ENCODE peak calls at places on chromosomes 16 and 17, in ten cellular contexts. One of them, this sample, is unnamed.

GRCh38 chr17:44203731-44204452 is 4.2 kb upstream of the ATXN7L3 start:
- DNase-seq in upper lobe of right lung: no peak
- DNase-seq in right atrium auricular region: no peak
- DNase-seq in heart left ventricle: no peak
- DNase-seq in gastrocnemius medialis: no peak
- DNase-seq in cardiac muscle cell: peak; percentile 62
- DNase-seq in skeletal muscle cell: no peak
- DNase-seq in effector memory CD4-positive, alpha-beta T cell: no peak
- DNase-seq in fibroblast of mammary gland: peak; percentile 66
- DNase-seq in fibroblast of lung: peak; percentile 40
- DNase-seq in this sample: no peak

GRCh38 chr16:73315645-73316044 is 267.7 kb upstream of the ZFHX3 start:
- DNase-seq in skeletal muscle cell: no peak
- DNase-seq in gastrocnemius medialis: no peak
- DNase-seq in effector memory CD4-positive, alpha-beta T cell: no peak
- DNase-seq in fibroblast of lung: no peak
- DNase-seq in heart left ventricle: no peak
- DNase-seq in upper lobe of right lung: no peak
- DNase-seq in right atrium auricular region: no peak
- DNase-seq in cardiac muscle cell: no peak
- DNase-seq in fibroblast of mammary gland: no peak
- DNase-seq in this sample: no peak

GRCh38 chr17:16439303-16439791 is 24.0 kb downstream of the TRPV2 start:
- DNase-seq in skeletal muscle cell: no peak
- DNase-seq in gastrocnemius medialis: no peak
- DNase-seq in effector memory CD4-positive, alpha-beta T cell: no peak
- DNase-seq in upper lobe of right lung: no peak
- DNase-seq in fibroblast of mammary gland: no peak
- DNase-seq in right atrium auricular region: no peak
- DNase-seq in cardiac muscle cell: peak; percentile 46
- DNase-seq in heart left ventricle: no peak
- DNase-seq in fibroblast of lung: peak; percentile 47
- DNase-seq in this sample: no peak

GRCh38 chr16:63617990-63618763 is 1503.7 kb downstream of the CDH11 start:
- DNase-seq in effector memory CD4-positive, alpha-beta T cell: no peak
- DNase-seq in upper lobe of right lung: no peak
- DNase-seq in fibroblast of mammary gland: no peak
- DNase-seq in right atrium auricular region: no peak
- DNase-seq in gastrocnemius medialis: no peak
- DNase-seq in cardiac muscle cell: peak; percentile 51
- DNase-seq in heart left ventricle: peak; percentile 33
- DNase-seq in fibroblast of lung: peak; percentile 2
- DNase-seq in skeletal muscle cell: no peak
- DNase-seq in this sample: peak; percentile 15

GRCh38 chr17:72591500-72592241 is 470.9 kb downstream of the SOX9 start:
- DNase-seq in cardiac muscle cell: peak; percentile 34
- DNase-seq in effector memory CD4-positive, alpha-beta T cell: no peak
- DNase-seq in right atrium auricular region: no peak
- DNase-seq in gastrocnemius medialis: no peak
- DNase-seq in skeletal muscle cell: no peak
- DNase-seq in upper lobe of right lung: peak; percentile 73
- DNase-seq in fibroblast of lung: peak; percentile 47
- DNase-seq in fibroblast of mammary gland: peak; percentile 22
- DNase-seq in heart left ventricle: no peak
- DNase-seq in this sample: peak; percentile 43

GRCh38 chr17:43830510-43831145 is 2.3 kb downstream of the MPP3 start:
- DNase-seq in heart left ventricle: no peak
- DNase-seq in cardiac muscle cell: no peak
- DNase-seq in upper lobe of right lung: no peak
- DNase-seq in gastrocnemius medialis: no peak
- DNase-seq in fibroblast of mammary gland: no peak
- DNase-seq in right atrium auricular region: no peak
- DNase-seq in effector memory CD4-positive, alpha-beta T cell: no peak
- DNase-seq in fibroblast of lung: no peak
- DNase-seq in skeletal muscle cell: no peak
- DNase-seq in this sample: peak; percentile 17

GRCh38 chr17:39916918-39917317 is 1.5 kb downstream of the GSDMB start:
- DNase-seq in effector memory CD4-positive, alpha-beta T cell: no peak
- DNase-seq in gastrocnemius medialis: no peak
- DNase-seq in skeletal muscle cell: no peak
- DNase-seq in cardiac muscle cell: no peak
- DNase-seq in fibroblast of lung: no peak
- DNase-seq in fibroblast of mammary gland: peak; percentile 28
- DNase-seq in right atrium auricular region: no peak
- DNase-seq in upper lobe of right lung: peak; percentile 6
- DNase-seq in heart left ventricle: no peak
- DNase-seq in this sample: no peak

GRCh38 chr17:56725144-56725543 is 108.6 kb downstream of the C17orf67 start:
- DNase-seq in fibroblast of lung: no peak
- DNase-seq in fibroblast of mammary gland: no peak
- DNase-seq in upper lobe of right lung: no peak
- DNase-seq in right atrium auricular region: no peak
- DNase-seq in heart left ventricle: no peak
- DNase-seq in cardiac muscle cell: no peak
- DNase-seq in effector memory CD4-positive, alpha-beta T cell: no peak
- DNase-seq in gastrocnemius medialis: no peak
- DNase-seq in skeletal muscle cell: no peak
- DNase-seq in this sample: no peak

GRCh38 chr16:66946974-66947301 is 11.6 kb downstream of the CES2 start:
- DNase-seq in upper lobe of right lung: no peak
- DNase-seq in skeletal muscle cell: no peak
- DNase-seq in effector memory CD4-positive, alpha-beta T cell: no peak
- DNase-seq in fibroblast of lung: no peak
- DNase-seq in fibroblast of mammary gland: no peak
- DNase-seq in right atrium auricular region: no peak
- DNase-seq in cardiac muscle cell: no peak
- DNase-seq in heart left ventricle: no peak
- DNase-seq in gastrocnemius medialis: no peak
- DNase-seq in this sample: no peak

GRCh38 chr16:66945939-66946338 is 10.6 kb downstream of the CES2 start:
- DNase-seq in fibroblast of lung: no peak
- DNase-seq in fibroblast of mammary gland: no peak
- DNase-seq in heart left ventricle: no peak
- DNase-seq in cardiac muscle cell: no peak
- DNase-seq in gastrocnemius medialis: no peak
- DNase-seq in effector memory CD4-positive, alpha-beta T cell: no peak
- DNase-seq in right atrium auricular region: no peak
- DNase-seq in upper lobe of right lung: no peak
- DNase-seq in skeletal muscle cell: no peak
- DNase-seq in this sample: no peak

GRCh38 chr16:66948034-66948821 is 12.8 kb upstream of the CES3 start:
- DNase-seq in heart left ventricle: no peak
- DNase-seq in gastrocnemius medialis: no peak
- DNase-seq in upper lobe of right lung: no peak
- DNase-seq in effector memory CD4-positive, alpha-beta T cell: no peak
- DNase-seq in fibroblast of mammary gland: no peak
- DNase-seq in fibroblast of lung: no peak
- DNase-seq in skeletal muscle cell: no peak
- DNase-seq in right atrium auricular region: no peak
- DNase-seq in cardiac muscle cell: peak; percentile 30
- DNase-seq in this sample: peak; percentile 68

GRCh38 chr16:66946541-66946940 is 11.2 kb downstream of the CES2 start:
- DNase-seq in skeletal muscle cell: no peak
- DNase-seq in fibroblast of lung: no peak
- DNase-seq in cardiac muscle cell: no peak
- DNase-seq in right atrium auricular region: no peak
- DNase-seq in upper lobe of right lung: no peak
- DNase-seq in heart left ventricle: no peak
- DNase-seq in effector memory CD4-positive, alpha-beta T cell: no peak
- DNase-seq in gastrocnemius medialis: no peak
- DNase-seq in fibroblast of mammary gland: no peak
- DNase-seq in this sample: no peak

GRCh38 chr16:66947302-66948033 is 12.2 kb downstream of the CES2 start:
- DNase-seq in fibroblast of mammary gland: peak; percentile 85
- DNase-seq in effector memory CD4-positive, alpha-beta T cell: peak; percentile 69
- DNase-seq in upper lobe of right lung: no peak
- DNase-seq in fibroblast of lung: peak; percentile 73
- DNase-seq in skeletal muscle cell: no peak
- DNase-seq in heart left ventricle: peak; percentile 73
- DNase-seq in cardiac muscle cell: peak; percentile 85
- DNase-seq in right atrium auricular region: peak; percentile 89
- DNase-seq in gastrocnemius medialis: peak; percentile 68
- DNase-seq in this sample: peak; percentile 78
- H3K4me3 ChIP-seq in fibroblast of mammary gland: peak overlapping the region; percentile 46
- H3K4me3 ChIP-seq in effector memory CD4-positive, alpha-beta T cell: peak overlapping the region; percentile 70
- H3K4me3 ChIP-seq in upper lobe of right lung: peak overlapping the region; percentile 58
- H3K4me3 ChIP-seq in fibroblast of lung: peak overlapping the region; percentile 61
- H3K4me3 ChIP-seq in skeletal muscle cell: peak overlapping the region; percentile 50
- H3K4me3 ChIP-seq in heart left ventricle: peak overlapping the region; percentile 62
- H3K4me3 ChIP-seq in cardiac muscle cell: peak overlapping the region; percentile 18
- H3K4me3 ChIP-seq in right atrium auricular region: peak overlapping the region; percentile 56
- H3K4me3 ChIP-seq in gastrocnemius medialis: peak overlapping the region; percentile 82
- H3K4me3 ChIP-seq in this sample: peak overlapping the region; percentile 66

DNA sequence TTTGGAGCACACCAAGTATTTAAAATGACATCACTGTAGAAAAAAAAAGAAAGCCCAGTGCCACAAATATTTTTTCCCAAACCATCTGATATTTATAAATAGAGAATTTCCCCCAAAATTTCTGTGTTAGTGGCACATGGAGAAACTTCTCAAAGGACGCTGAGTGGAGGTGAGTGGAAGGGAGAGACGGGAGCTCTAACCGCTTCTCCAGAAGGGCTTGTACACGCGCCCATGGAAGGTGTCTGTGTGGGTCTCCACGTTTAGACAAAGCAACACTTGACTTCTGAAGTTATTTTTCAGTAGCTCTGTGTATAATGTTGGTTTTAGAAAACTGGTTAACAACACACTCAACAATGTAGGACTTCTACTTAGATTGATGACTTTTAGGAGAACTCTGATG is 1.0 kb downstream of the MYOCD start:
- DNase-seq in upper lobe of right lung: no peak
- DNase-seq in effector memory CD4-positive, alpha-beta T cell: no peak
- DNase-seq in skeletal muscle cell: no peak
- DNase-seq in right atrium auricular region: no peak
- DNase-seq in cardiac muscle cell: no peak
- DNase-seq in fibroblast of mammary gland: no peak
- DNase-seq in fibroblast of lung: no peak
- DNase-seq in gastrocnemius medialis: no peak
- DNase-seq in heart left ventricle: no peak
- DNase-seq in this sample: no peak
- H3K4me3 ChIP-seq in upper lobe of right lung: no peak overlapping the region
- H3K4me3 ChIP-seq in effector memory CD4-positive, alpha-beta T cell: no peak overlapping the region
- H3K4me3 ChIP-seq in skeletal muscle cell: no peak overlapping the region
- H3K4me3 ChIP-seq in right atrium auricular region: peak overlapping the region; percentile 60
- H3K4me3 ChIP-seq in cardiac muscle cell: peak overlapping the region; percentile 81
- H3K4me3 ChIP-seq in fibroblast of mammary gland: no peak overlapping the region
- H3K4me3 ChIP-seq in fibroblast of lung: no peak overlapping the region
- H3K4me3 ChIP-seq in gastrocnemius medialis: peak overlapping the region; percentile 52
- H3K4me3 ChIP-seq in heart left ventricle: peak overlapping the region; percentile 79
- H3K4me3 ChIP-seq in this sample: no peak overlapping the region

GRCh38 chr17:55264273-55264639 is 504 bp upstream of the HLF start:
- DNase-seq in cardiac muscle cell: no peak
- DNase-seq in skeletal muscle cell: no peak
- DNase-seq in fibroblast of mammary gland: no peak
- DNase-seq in effector memory CD4-positive, alpha-beta T cell: no peak
- DNase-seq in fibroblast of lung: no peak
- DNase-seq in upper lobe of right lung: no peak
- DNase-seq in gastrocnemius medialis: no peak
- DNase-seq in right atrium auricular region: no peak
- DNase-seq in heart left ventricle: no peak
- DNase-seq in this sample: no peak
- H3K4me3 ChIP-seq in cardiac muscle cell: peak overlapping the region; percentile 50
- H3K4me3 ChIP-seq in skeletal muscle cell: peak overlapping the region; percentile 43
- H3K4me3 ChIP-seq in fibroblast of mammary gland: no peak overlapping the region
- H3K4me3 ChIP-seq in effector memory CD4-positive, alpha-beta T cell: peak overlapping the region; percentile 51
- H3K4me3 ChIP-seq in fibroblast of lung: peak overlapping the region; percentile 25
- H3K4me3 ChIP-seq in upper lobe of right lung: peak overlapping the region; percentile 64
- H3K4me3 ChIP-seq in gastrocnemius medialis: peak overlapping the region; percentile 31
- H3K4me3 ChIP-seq in right atrium auricular region: peak overlapping the region; percentile 73
- H3K4me3 ChIP-seq in heart left ventricle: peak overlapping the region; percentile 82
- H3K4me3 ChIP-seq in this sample: no peak overlapping the region

DNA sequence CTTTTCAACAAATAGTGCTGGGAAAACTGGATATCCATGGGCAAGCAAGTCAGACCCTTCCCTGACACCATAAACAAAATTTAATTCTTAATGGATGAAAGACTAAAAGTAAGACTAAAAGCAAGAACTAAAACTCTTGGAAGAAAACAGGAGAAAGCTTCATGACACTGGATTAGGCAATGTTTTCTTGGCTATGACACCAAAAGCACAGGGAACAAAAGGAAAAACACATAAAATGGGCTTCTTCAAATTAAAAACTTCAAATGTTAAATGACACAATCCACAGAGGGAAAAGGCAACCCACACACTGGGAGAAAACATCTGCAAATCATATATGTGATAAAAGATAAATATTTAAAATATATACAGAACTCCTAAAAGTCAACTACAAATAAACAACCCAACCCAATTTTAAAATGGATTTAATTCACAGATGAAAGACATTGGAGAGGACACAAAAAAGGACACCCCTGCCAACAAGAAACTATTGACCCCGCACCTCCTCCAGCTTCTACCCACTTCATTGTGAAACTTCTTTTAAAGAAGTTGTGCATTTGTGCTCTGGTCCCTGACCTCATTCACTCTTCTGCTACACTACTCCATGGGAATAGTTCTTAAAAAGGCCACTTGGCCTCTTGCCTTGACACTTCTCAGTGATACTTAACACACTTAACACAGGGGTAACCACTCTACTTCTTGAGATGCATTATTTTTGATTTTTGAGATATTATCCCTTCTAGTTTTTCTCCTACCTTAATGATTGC is 80.3 kb downstream of the TRIM37 start:
- DNase-seq in gastrocnemius medialis: no peak
- DNase-seq in fibroblast of lung: no peak
- DNase-seq in upper lobe of right lung: no peak
- DNase-seq in right atrium auricular region: no peak
- DNase-seq in effector memory CD4-positive, alpha-beta T cell: no peak
- DNase-seq in heart left ventricle: no peak
- DNase-seq in fibroblast of mammary gland: no peak
- DNase-seq in skeletal muscle cell: no peak
- DNase-seq in cardiac muscle cell: no peak
- DNase-seq in this sample: no peak
- H3K4me3 ChIP-seq in gastrocnemius medialis: no peak overlapping the region
- H3K4me3 ChIP-seq in fibroblast of lung: no peak overlapping the region
- H3K4me3 ChIP-seq in upper lobe of right lung: no peak overlapping the region
- H3K4me3 ChIP-seq in right atrium auricular region: no peak overlapping the region
- H3K4me3 ChIP-seq in effector memory CD4-positive, alpha-beta T cell: no peak overlapping the region
- H3K4me3 ChIP-seq in heart left ventricle: no peak overlapping the region
- H3K4me3 ChIP-seq in fibroblast of mammary gland: no peak overlapping the region
- H3K4me3 ChIP-seq in skeletal muscle cell: no peak overlapping the region
- H3K4me3 ChIP-seq in cardiac muscle cell: no peak overlapping the region
- H3K4me3 ChIP-seq in this sample: no peak overlapping the region